ENCODE peak calls at places on chromosomes 16 and 17, in eight cellular contexts. Q is A549, W is body of pancreas, Z is HepG2, D is uterus, R is breast epithelium, O is ovary, K is IMR-90. T is an unnamed sample.

GRCh38 chr16:14263769-14264168 is 192.7 kb downstream of the MRTFB start:
- DNase-seq in Q (no peak), W (no peak), Z (no peak), D (no peak), R (no peak), O (no peak), K (no peak), T (no peak)

GRCh38 chr16:75207831-75208230 is 870 bp upstream of the CTRB2 start:
- DNase-seq in Q (no peak), W (no peak), Z (no peak), D (no peak), R (no peak), O (no peak), K (no peak), T (no peak)

GRCh38 chr17:78355701-78356100 is 4.2 kb downstream of the SOCS3 start:
- DNase-seq in Q (no peak), W (no peak), Z (no peak), D (no peak), R (no peak), O (no peak), K (peak), T (no peak)

GRCh38 chr17:39231587-39232551 is 6.1 kb upstream of the STAC2 start:
- DNase-seq in Q (peak), W (peak), Z (no peak), D (peak), R (no peak), O (no peak), K (peak), T (no peak)

GRCh38 chr16:56279132-56279531 is 87.8 kb downstream of the GNAO1 start:
- DNase-seq in Q (no peak), W (no peak), Z (no peak), D (no peak), R (no peak), O (no peak), K (no peak), T (no peak)

GRCh38 chr16:88525663-88525990 is 44.6 kb upstream of the ZC3H18 start:
- DNase-seq in Q (no peak), W (no peak), Z (no peak), D (no peak), R (no peak), O (no peak), K (no peak), T (no peak)

GRCh38 chr16:1261131-1261917 is 5.5 kb downstream of the TPSD1 start:
- DNase-seq in Q (no peak), W (no peak), Z (no peak), D (no peak), R (no peak), O (no peak), K (no peak), T (no peak)

GRCh38 chr17:13297198-13297597 is 279.4 kb upstream of the ELAC2 start:
- DNase-seq in Q (no peak), W (no peak), Z (peak), D (no peak), R (no peak), O (no peak), K (no peak), T (no peak)

GRCh38 chr16:18783430-18784341 is 6.4 kb downstream of the RPS15A start:
- DNase-seq in Q (no peak), W (no peak), Z (no peak), D (no peak), R (no peak), O (no peak), K (no peak), T (no peak)

GRCh38 chr17:63983326-63983725 is 10.6 kb upstream of the SCN4A start:
- DNase-seq in Q (no peak), W (no peak), Z (no peak), D (no peak), R (peak), O (no peak), K (no peak), T (no peak)

GRCh38 chr16:82694239-82694874 is 67.6 kb downstream of the CDH13 start:
- DNase-seq in Q (no peak), W (no peak), Z (no peak), D (no peak), R (no peak), O (no peak), K (peak), T (no peak)

GRCh38 chr16:66515543-66516171 is 34.3 kb downstream of the TK2 start:
- DNase-seq in Q (peak), W (no peak), Z (no peak), D (no peak), R (no peak), O (peak), K (peak), T (no peak)

GRCh38 chr17:45077643-45078042 is 16.5 kb downstream of the NMT1 start:
- DNase-seq in Q (no peak), W (no peak), Z (no peak), D (no peak), R (no peak), O (no peak), K (no peak), T (no peak)

GRCh38 chr17:229130-229944 is 47.9 kb upstream of the DOC2B start:
- DNase-seq in Q (no peak), W (no peak), Z (no peak), D (no peak), R (no peak), O (no peak), K (peak), T (no peak)

GRCh38 chr17:80837711-80838110 is 153.9 kb upstream of the CHMP6 start:
- DNase-seq in Q (no peak), W (no peak), Z (no peak), D (no peak), R (no peak), O (no peak), K (no peak), T (no peak)

GRCh38 chr16:72928089-72928981 is 119.6 kb downstream of the ZFHX3 start:
- DNase-seq in Q (no peak), W (no peak), Z (no peak), D (no peak), R (no peak), O (no peak), K (no peak), T (no peak)

GRCh38 chr17:46951681-46952080 is 27.4 kb downstream of the RPRML start:
- DNase-seq in Q (no peak), W (no peak), Z (no peak), D (no peak), R (no peak), O (no peak), K (no peak), T (no peak)

GRCh38 chr17:9769036-9769695 is 22.2 kb downstream of the DHRS7C start:
- DNase-seq in Q (no peak), W (no peak), Z (no peak), D (no peak), R (no peak), O (no peak), K (no peak), T (no peak)

GRCh38 chr17:951388-952132 is 28.0 kb downstream of the NXN start:
- DNase-seq in Q (peak), W (peak), Z (peak), D (peak), R (peak), O (no peak), K (peak), T (no peak)

GRCh38 chr16:1749152-1750117 is 21.9 kb downstream of the NME3 start:
- DNase-seq in Q (no peak), W (no peak), Z (no peak), D (no peak), R (no peak), O (no peak), K (peak), T (no peak)

GRCh38 chr17:79610151-79610645 is 653 bp downstream of the RBFOX3 start:
- DNase-seq in Q (no peak), W (no peak), Z (no peak), D (no peak), R (no peak), O (no peak), K (no peak), T (no peak)

GRCh38 chr16:50354629-50355456 is 13.9 kb downstream of the BRD7 start:
- DNase-seq in Q (no peak), W (no peak), Z (no peak), D (no peak), R (no peak), O (no peak), K (no peak), T (no peak)

GRCh38 chr17:42072323-42073187 is 22.2 kb upstream of the C17orf113 start:
- DNase-seq in Q (peak), W (peak), Z (no peak), D (no peak), R (no peak), O (no peak), K (no peak), T (no peak)

GRCh38 chr17:57294629-57295501 is 38.5 kb downstream of the MSI2 start:
- DNase-seq in Q (peak), W (no peak), Z (peak), D (no peak), R (no peak), O (no peak), K (peak), T (no peak)

GRCh38 chr17:79832211-79833109 is 6.8 kb downstream of the CBX4 start:
- DNase-seq in Q (no peak), W (peak), Z (peak), D (no peak), R (no peak), O (no peak), K (no peak), T (no peak)

GRCh38 chr17:17819561-17819995 is 17.2 kb downstream of the SREBF1 start:
- DNase-seq in Q (peak), W (peak), Z (peak), D (no peak), R (peak), O (no peak), K (peak), T (peak)

GRCh38 chr16:11794447-11794846 is 2.6 kb downstream of the ZC3H7A start:
- DNase-seq in Q (no peak), W (no peak), Z (no peak), D (no peak), R (no peak), O (no peak), K (no peak), T (no peak)

GRCh38 chr16:21598676-21599157 is 660 bp upstream of the METTL9 start:
- DNase-seq in Q (no peak), W (peak), Z (no peak), D (no peak), R (no peak), O (no peak), K (no peak), T (peak)

GRCh38 chr16:50137268-50137667 is 15.8 kb upstream of the TENT4B start:
- DNase-seq in Q (no peak), W (no peak), Z (no peak), D (no peak), R (no peak), O (no peak), K (no peak), T (no peak)

GRCh38 chr16:80341242-80341641 is 199.6 kb upstream of the DYNLRB2 start:
- DNase-seq in Q (no peak), W (no peak), Z (peak), D (no peak), R (no peak), O (no peak), K (no peak), T (no peak)

GRCh38 chr17:27596106-27596505 is 34.9 kb upstream of the LGALS9 start:
- DNase-seq in Q (no peak), W (no peak), Z (no peak), D (no peak), R (no peak), O (peak), K (peak), T (no peak)

GRCh38 chr16:49788936-49789335 is 67.0 kb downstream of the ZNF423 start:
- DNase-seq in Q (no peak), W (no peak), Z (no peak), D (peak), R (no peak), O (no peak), K (no peak), T (no peak)

GRCh38 chr16:49280861-49281331 is 742 bp downstream of the CBLN1 start:
- DNase-seq in Q (no peak), W (no peak), Z (no peak), D (no peak), R (no peak), O (no peak), K (no peak), T (no peak)

GRCh38 chr16:84710686-84711085 is 10.9 kb downstream of the USP10 start:
- DNase-seq in Q (no peak), W (no peak), Z (no peak), D (no peak), R (no peak), O (no peak), K (no peak), T (no peak)

GRCh38 chr17:7707446-7707845 is 2.4 kb downstream of the EFNB3 start:
- DNase-seq in Q (no peak), W (no peak), Z (no peak), D (no peak), R (no peak), O (no peak), K (no peak), T (no peak)

GRCh38 chr16:64696872-64697271 is 425.0 kb downstream of the CDH11 start:
- DNase-seq in Q (no peak), W (no peak), Z (no peak), D (no peak), R (no peak), O (no peak), K (no peak), T (no peak)

GRCh38 chr16:56382901-56383355 is 42.4 kb downstream of the AMFR start:
- DNase-seq in Q (peak), W (peak), Z (peak), D (no peak), R (peak), O (no peak), K (peak), T (no peak)

GRCh38 chr16:96935-97381 is 18.9 kb downstream of the MPG start:
- DNase-seq in Q (peak), W (peak), Z (peak), D (peak), R (peak), O (peak), K (peak), T (peak)

GRCh38 chr17:57326348-57326747 is 70.0 kb downstream of the MSI2 start:
- DNase-seq in Q (no peak), W (no peak), Z (no peak), D (no peak), R (no peak), O (no peak), K (no peak), T (no peak)

DNA sequence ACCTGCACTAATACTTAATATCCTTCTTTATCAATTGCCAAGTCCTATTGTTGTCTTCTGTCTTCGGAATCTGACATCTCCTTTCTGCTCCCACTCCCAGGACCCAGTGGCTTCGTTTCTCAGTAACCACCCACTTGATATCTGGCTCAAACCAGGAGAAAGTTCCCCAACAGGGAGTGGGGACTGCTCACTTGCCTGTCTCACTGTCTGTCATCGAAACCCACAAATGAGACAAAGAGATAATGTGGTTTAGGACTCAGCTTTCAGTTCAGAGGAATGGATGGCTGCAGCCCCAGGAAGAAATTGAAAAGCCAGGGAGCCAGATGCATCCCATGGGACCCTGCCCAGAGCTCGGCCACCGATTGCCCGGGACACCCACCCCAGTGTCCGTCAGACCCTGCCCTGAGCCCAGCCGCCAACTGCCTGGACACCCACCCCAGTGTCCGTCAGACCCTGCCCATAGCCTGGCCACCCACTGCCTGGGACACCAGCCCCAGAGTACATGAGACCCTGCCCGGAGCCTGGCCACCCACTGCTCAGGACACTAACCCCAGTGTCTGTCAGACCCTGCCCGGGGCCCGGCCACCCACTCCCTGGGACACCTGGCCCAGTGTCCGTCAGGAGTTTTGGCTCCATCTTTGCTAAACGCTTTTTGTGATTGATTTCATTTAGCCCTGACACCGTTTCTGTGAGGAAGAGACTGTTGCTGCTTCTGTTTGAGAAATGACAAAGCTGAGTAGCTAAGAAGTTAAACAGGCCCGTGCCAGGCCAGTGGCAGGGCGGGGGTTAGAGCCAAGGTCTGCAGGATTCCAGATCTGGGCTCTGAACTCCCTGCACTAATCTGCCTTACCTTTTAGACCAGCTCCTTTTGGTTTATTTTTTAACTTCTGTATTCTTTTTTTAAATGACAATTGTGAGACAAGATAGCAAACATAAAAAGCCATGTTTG is 251.4 kb downstream of the PHKB start:
- DNase-seq in Q (no peak), W (no peak), Z (no peak), D (no peak), R (no peak), O (no peak), K (no peak), T (no peak)
- H3K27ac ChIP-seq in Q (peak), W (no peak), Z (no peak), D (no peak), R (no peak), O (no peak), K (peak), T (no peak)

GRCh38 chr16:46962629-46963028 is 10.8 kb downstream of the DNAJA2 start:
- DNase-seq in Q (no peak), W (no peak), Z (no peak), D (no peak), R (no peak), O (no peak), K (no peak), T (no peak)
- TF ChIP-seq POLR2A in Q (no peak), W (no peak), Z (no peak), D (no peak), R (no peak), O (no peak), K (no peak), T (no peak)

DNA sequence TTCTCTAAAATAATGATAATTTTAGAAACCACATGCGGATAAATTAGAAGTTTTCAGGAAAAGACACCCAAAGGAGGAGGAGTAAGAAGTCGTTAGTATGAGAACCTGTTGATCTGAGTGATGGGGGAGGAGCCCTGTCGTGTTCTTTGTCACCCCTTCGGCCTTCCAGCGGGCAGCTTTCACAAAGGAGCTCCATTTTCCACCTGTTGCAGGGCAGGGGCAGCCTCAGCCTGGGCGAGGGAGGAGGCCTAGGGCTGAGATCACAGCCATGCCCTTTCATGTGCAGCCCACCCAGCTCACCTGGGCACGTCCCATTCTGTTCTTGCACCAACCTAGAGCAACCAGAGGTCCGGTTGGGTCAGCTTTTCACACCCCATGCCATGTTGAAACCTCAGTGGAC is 5.3 kb downstream of the DUSP14 start:
- DNase-seq in Q (no peak), W (no peak), Z (peak), D (no peak), R (no peak), O (no peak), K (no peak), T (no peak)
- H3K27ac ChIP-seq in Q (no peak), W (no peak), Z (peak), D (no peak), R (peak), O (no peak), K (peak), T (no peak)

DNA sequence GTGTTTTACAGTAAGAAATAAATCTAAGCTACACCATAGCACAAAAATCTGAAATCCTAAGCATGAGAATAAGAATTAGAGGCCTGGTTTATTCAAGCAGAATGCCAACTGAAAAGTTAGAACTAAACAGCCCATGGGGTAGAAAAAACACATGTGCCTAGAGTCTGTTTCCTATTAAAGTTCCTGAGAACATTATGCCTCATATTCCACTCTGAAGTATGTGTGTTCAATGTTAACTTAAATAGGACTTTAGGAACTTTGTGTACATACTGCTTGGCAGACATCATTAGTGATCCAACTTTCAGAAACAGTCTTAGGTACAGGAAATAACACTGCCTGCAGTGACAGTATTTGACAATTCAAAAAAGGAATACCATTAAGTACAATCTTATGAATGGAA is 18.2 kb downstream of the HEATR6 start:
- DNase-seq in Q (no peak), W (no peak), Z (no peak), D (no peak), R (no peak), O (no peak), K (no peak), T (no peak)
- TF ChIP-seq POLR2A in Q (no peak), W (no peak), Z (no peak), D (no peak), R (no peak), O (no peak), K (no peak), T (no peak)

T was measured in tibial nerve.